ENCODE peak calls at places on chromosomes 3 and 15, in eight cellular contexts. G is right cardiac atrium; O is activated CD4-positive, alpha-beta T cell treated with anti-CD3 and anti-CD28 coated beads, Interleukin-2, amount 50 U/mL, for 48 hours; V is stimulated activated CD8-positive, alpha-beta memory T cell treated with anti-CD3 and anti-CD28 coated beads, Interleukin-2, amount 100 ng/mL, for 1 hour; M is T-helper 17 cell; Z is mammary epithelial cell; D is lower lobe of right lung; W is body of pancreas. I is an unnamed sample.

GRCh38 chr15:80556694-80557367 is 138.3 kb upstream of the ABHD17C start:
- DNase-seq in G (no peak), O (no peak), V (no peak), M (no peak), Z (no peak), D (peak; percentile 64), W (no peak), I (no peak)

GRCh38 chr15:39149636-39150035 is 431.2 kb upstream of the THBS1 start:
- DNase-seq in G (no peak), O (no peak), V (no peak), M (no peak), Z (no peak), D (no peak), W (no peak), I (no peak)

GRCh38 chr3:62365311-62366092 is 7.8 kb downstream of the FEZF2 start:
- DNase-seq in G (no peak), O (no peak), V (no peak), M (no peak), Z (no peak), D (no peak), W (no peak), I (no peak)

GRCh38 chr3:29612536-29612935 is 331.7 kb downstream of the RBMS3 start:
- DNase-seq in G (no peak), O (no peak), V (no peak), M (no peak), Z (no peak), D (no peak), W (no peak), I (no peak)

GRCh38 chr3:54426431-54426830 is 304.1 kb downstream of the CACNA2D3 start:
- DNase-seq in G (no peak), O (no peak), V (no peak), M (no peak), Z (no peak), D (no peak), W (no peak), I (no peak)

GRCh38 chr3:134449951-134450350 is 35.8 kb downstream of the ANAPC13 start:
- DNase-seq in G (no peak), O (no peak), V (no peak), M (no peak), Z (no peak), D (no peak), W (no peak), I (no peak)

GRCh38 chr3:15331606-15332404 is 581 bp downstream of the SH3BP5 start:
- DNase-seq in G (peak; percentile 79), O (peak; percentile 52), V (peak; percentile 27), M (peak; percentile 46), Z (peak; percentile 27), D (peak; percentile 63), W (peak; percentile 34), I (no peak)

GRCh38 chr3:58404396-58404795 is 29.2 kb downstream of the PDHB start:
- DNase-seq in G (no peak), O (no peak), V (no peak), M (no peak), Z (peak; percentile 71), D (no peak), W (no peak), I (no peak)

GRCh38 chr3:120349819-120350125 is 618 bp upstream of the LRRC58 start:
- DNase-seq in G (no peak), O (no peak), V (no peak), M (no peak), Z (no peak), D (no peak), W (no peak), I (no peak)

GRCh38 chr3:105402287-105402801 is 35.6 kb downstream of the ALCAM start:
- DNase-seq in G (no peak), O (no peak), V (no peak), M (no peak), Z (peak; percentile 98), D (no peak), W (no peak), I (no peak)

GRCh38 chr3:127417709-127418559 is 130.1 kb upstream of the PRR20G start:
- DNase-seq in G (peak; percentile 80), O (no peak), V (no peak), M (no peak), Z (no peak), D (no peak), W (peak; percentile 17), I (no peak)

GRCh38 chr15:44536962-44537727 is at the start of gene EIF3J:
- DNase-seq in G (peak; percentile 98), O (peak; percentile 94), V (peak; percentile 93), M (peak; percentile 94), Z (peak; percentile 96), D (peak; percentile 97), W (peak; percentile 97), I (peak; percentile 95)

GRCh38 chr3:50211930-50212329 is 6.9 kb downstream of the SLC38A3 start:
- DNase-seq in G (peak; percentile 16), O (peak; percentile 47), V (no peak), M (no peak), Z (no peak), D (no peak), W (no peak), I (peak; percentile 54)

GRCh38 chr15:48800811-48801460 is 9.9 kb downstream of the CEP152 start:
- DNase-seq in G (no peak), O (no peak), V (no peak), M (no peak), Z (peak; percentile 7), D (no peak), W (no peak), I (no peak)

GRCh38 chr3:187721055-187721454 is 18.7 kb upstream of the RTP2 start:
- DNase-seq in G (no peak), O (no peak), V (no peak), M (no peak), Z (no peak), D (no peak), W (no peak), I (no peak)

GRCh38 chr15:40054056-40054745 is 15.2 kb upstream of the SRP14 start:
- DNase-seq in G (no peak), O (peak; percentile 44), V (no peak), M (no peak), Z (no peak), D (no peak), W (no peak), I (peak; percentile 44)

GRCh38 chr3:15172806-15173205 is 33.2 kb upstream of the CAPN7 start:
- DNase-seq in G (no peak), O (no peak), V (no peak), M (no peak), Z (peak; percentile 43), D (no peak), W (no peak), I (no peak)